ENCODE peak calls at places on chromosomes 6 and 20, in ten cellular contexts. V is kidney glomerular epithelial cell; O is spleen; W is stimulated activated naive B cell treated with anti-CD40 and anti-IgM and Interleukin-4, amounts not matched to agents 10 μg/mL and 1 μg/mL and 100 μg/mL, for 72 hours; I is posterior cingulate gyrus; Z is T-helper 2 cell; L is A172; P is retina; E is psoas muscle; U is AG08395. G is an unnamed sample.

GRCh38 chr6:3797231-3798200 is 46.0 kb upstream of the PXDC1 start:
- DNase-seq in V (peak; percentile 96), O (no peak), W (no peak), I (no peak), Z (no peak), L (peak; percentile 94), P (no peak), E (no peak), U (peak; percentile 77), G (no peak)

GRCh38 chr20:16407251-16408067 is 165.8 kb downstream of the KIF16B start:
- DNase-seq in V (no peak), O (no peak), W (no peak), I (no peak), Z (no peak), L (peak; percentile 26), P (no peak), E (no peak), U (no peak), G (no peak)

GRCh38 chr20:41202426-41202825 is 65.1 kb downstream of the PLCG1 start:
- DNase-seq in V (no peak), O (no peak), W (no peak), I (no peak), Z (no peak), L (no peak), P (no peak), E (no peak), U (no peak), G (no peak)

GRCh38 chr20:10060223-10060622 is 25.4 kb downstream of the ANKEF1 start:
- DNase-seq in V (no peak), O (no peak), W (peak; percentile 72), I (no peak), Z (no peak), L (no peak), P (peak; percentile 56), E (no peak), U (no peak), G (no peak)

GRCh38 chr6:3001773-3002293 is 2.1 kb downstream of the NQO2 start:
- DNase-seq in V (peak; percentile 43), O (no peak), W (no peak), I (no peak), Z (no peak), L (peak; percentile 84), P (peak; percentile 28), E (peak; percentile 76), U (peak; percentile 78), G (peak; percentile 59)

GRCh38 chr6:42545226-42545773 is 18.5 kb upstream of the UBR2 start:
- DNase-seq in V (no peak), O (no peak), W (no peak), I (no peak), Z (no peak), L (no peak), P (no peak), E (no peak), U (no peak), G (no peak)

GRCh38 chr6:42152024-42152423 is 9.6 kb upstream of the C6orf132 start:
- DNase-seq in V (no peak), O (no peak), W (no peak), I (no peak), Z (no peak), L (no peak), P (no peak), E (no peak), U (no peak), G (no peak)

GRCh38 chr6:26175428-26176181 is 88.4 kb downstream of the HFE start:
- DNase-seq in V (peak; percentile 40), O (no peak), W (peak; percentile 33), I (no peak), Z (peak; percentile 27), L (peak; percentile 54), P (no peak), E (no peak), U (peak; percentile 62), G (no peak)

GRCh38 chr6:65531545-65531944 is 175.5 kb downstream of the EYS start:
- DNase-seq in V (no peak), O (no peak), W (no peak), I (no peak), Z (no peak), L (no peak), P (no peak), E (no peak), U (no peak), G (no peak)

GRCh38 chr20:57476073-57476526 is 48.8 kb downstream of the CTCFL start:
- DNase-seq in V (no peak), O (peak; percentile 82), W (peak; percentile 18), I (no peak), Z (no peak), L (peak; percentile 29), P (no peak), E (no peak), U (no peak), G (no peak)

GRCh38 chr6:160462551-160463109 is 114.5 kb downstream of the SLC22A3 start:
- DNase-seq in V (peak; percentile 72), O (no peak), W (peak; percentile 26), I (no peak), Z (peak; percentile 31), L (peak; percentile 95), P (no peak), E (no peak), U (peak; percentile 85), G (no peak)

GRCh38 chr6:154432533-154433476 is 76.2 kb upstream of the IPCEF1 start:
- DNase-seq in V (no peak), O (no peak), W (no peak), I (no peak), Z (no peak), L (no peak), P (no peak), E (no peak), U (no peak), G (no peak)

GRCh38 chr6:44176130-44176934 is 17.7 kb downstream of the CAPN11 start:
- DNase-seq in V (no peak), O (no peak), W (no peak), I (no peak), Z (no peak), L (no peak), P (no peak), E (no peak), U (no peak), G (no peak)

GRCh38 chr6:111423960-111424846 is 58.8 kb downstream of the REV3L start:
- DNase-seq in V (no peak), O (no peak), W (no peak), I (peak; percentile 58), Z (no peak), L (no peak), P (no peak), E (no peak), U (peak; percentile 19), G (peak; percentile 39)

GRCh38 chr6:154806804-154807203 is 73.6 kb downstream of the SCAF8 start:
- DNase-seq in V (no peak), O (no peak), W (no peak), I (no peak), Z (no peak), L (no peak), P (no peak), E (no peak), U (no peak), G (no peak)

GRCh38 chr6:20678831-20679352 is 144.6 kb downstream of the CDKAL1 start:
- DNase-seq in V (no peak), O (no peak), W (no peak), I (no peak), Z (no peak), L (no peak), P (no peak), E (no peak), U (no peak), G (no peak)

GRCh38 chr6:110856296-110856695 is 18.3 kb upstream of the AMD1 start:
- DNase-seq in V (no peak), O (no peak), W (no peak), I (no peak), Z (no peak), L (no peak), P (no peak), E (no peak), U (no peak), G (no peak)

GRCh38 chr6:119960065-119960464 is 610.5 kb upstream of the MAN1A1 start:
- DNase-seq in V (no peak), O (no peak), W (no peak), I (no peak), Z (no peak), L (no peak), P (no peak), E (no peak), U (no peak), G (no peak)

GRCh38 chr20:37845878-37846277 is 57.0 kb upstream of the VSTM2L start:
- DNase-seq in V (no peak), O (no peak), W (no peak), I (no peak), Z (no peak), L (no peak), P (no peak), E (no peak), U (no peak), G (no peak)

GRCh38 chr6:44053106-44053756 is 74.0 kb downstream of the MRPL14 start:
- DNase-seq in V (no peak), O (peak; percentile 43), W (no peak), I (no peak), Z (no peak), L (no peak), P (no peak), E (peak; percentile 44), U (no peak), G (no peak)

GRCh38 chr6:16511048-16511660 is 250.1 kb downstream of the ATXN1 start:
- DNase-seq in V (peak; percentile 49), O (no peak), W (no peak), I (no peak), Z (no peak), L (peak; percentile 43), P (peak; percentile 43), E (no peak), U (peak; percentile 50), G (no peak)

G was measured in right lobe of liver.